ENCODE peak calls at places on chromosomes 6 and 20, in ten cellular contexts. T is cardiac fibroblast; U is AG09309; I is fibroblast of lung; H is left ventricle myocardium inferior; L is lower lobe of right lung; Q is left lung; C is spleen; P is CD8-positive, alpha-beta T cell; D is heart right ventricle. O is an unnamed sample.

GRCh38 chr20:10291564-10292240 is 73.1 kb downstream of the SNAP25 start:
- DNase-seq in P (no peak), U (no peak), C (no peak), I (no peak), T (no peak), Q (no peak), H (no peak), L (no peak), D (no peak), O (no peak)

GRCh38 chr6:125821825-125822281 is 31.1 kb downstream of the NCOA7 start:
- DNase-seq in I (peak), D (no peak), H (no peak), C (no peak), U (no peak), L (no peak), Q (no peak), T (no peak), P (no peak), O (no peak)

GRCh38 chr6:51842487-51843469 is 244.6 kb downstream of the PKHD1 start:
- DNase-seq in Q (no peak), T (no peak), U (no peak), H (no peak), I (no peak), L (no peak), P (no peak), C (no peak), D (no peak), O (no peak)

GRCh38 chr6:167760979-167761793 is 65.5 kb upstream of the AFDN start:
- DNase-seq in H (peak), I (peak), U (no peak), C (peak), T (peak), Q (peak), P (no peak), D (peak), L (peak), O (no peak)

GRCh38 chr6:158548418-158549161 is 11.3 kb upstream of the TMEM181 start:
- DNase-seq in P (no peak), L (no peak), Q (no peak), U (no peak), T (peak), H (no peak), D (no peak), I (peak), C (peak), O (no peak)

GRCh38 chr6:73353636-73354388 is at the start of gene DPPA5:
- DNase-seq in T (no peak), P (no peak), C (no peak), H (no peak), Q (no peak), U (no peak), I (no peak), L (no peak), D (no peak), O (no peak)

GRCh38 chr6:18148304-18149025 is 6.4 kb downstream of the TPMT start:
- DNase-seq in P (no peak), L (no peak), C (no peak), I (peak), U (peak), Q (no peak), D (no peak), T (peak), H (no peak), O (peak)

GRCh38 chr6:79544299-79544927 is 7.2 kb upstream of the LCA5 start:
- DNase-seq in L (no peak), I (peak), P (no peak), T (peak), C (no peak), H (no peak), D (no peak), U (no peak), Q (no peak), O (no peak)

GRCh38 chr6:79601020-79601609 is 30.0 kb upstream of the SH3BGRL2 start:
- DNase-seq in U (peak), L (no peak), I (peak), C (no peak), H (no peak), Q (no peak), T (peak), P (no peak), D (no peak), O (peak)

GRCh38 chr6:84516151-84516550 is 248.2 kb downstream of the TBX18 start:
- DNase-seq in L (no peak), U (no peak), C (no peak), I (no peak), Q (no peak), T (peak), H (no peak), D (no peak), P (no peak), O (no peak)

GRCh38 chr6:84514089-84514971 is 250.1 kb downstream of the TBX18 start:
- DNase-seq in C (no peak), P (no peak), L (no peak), U (no peak), I (no peak), T (no peak), Q (no peak), H (no peak), D (no peak), O (no peak)

GRCh38 chr6:84511929-84512328 is 252.5 kb downstream of the TBX18 start:
- DNase-seq in C (no peak), T (no peak), U (no peak), Q (no peak), D (no peak), L (no peak), H (no peak), P (no peak), I (no peak), O (no peak)

GRCh38 chr6:84512396-84512795 is 252.0 kb downstream of the TBX18 start:
- DNase-seq in T (no peak), C (no peak), D (no peak), P (no peak), Q (no peak), U (no peak), I (peak), H (no peak), L (no peak), O (no peak)

DNA sequence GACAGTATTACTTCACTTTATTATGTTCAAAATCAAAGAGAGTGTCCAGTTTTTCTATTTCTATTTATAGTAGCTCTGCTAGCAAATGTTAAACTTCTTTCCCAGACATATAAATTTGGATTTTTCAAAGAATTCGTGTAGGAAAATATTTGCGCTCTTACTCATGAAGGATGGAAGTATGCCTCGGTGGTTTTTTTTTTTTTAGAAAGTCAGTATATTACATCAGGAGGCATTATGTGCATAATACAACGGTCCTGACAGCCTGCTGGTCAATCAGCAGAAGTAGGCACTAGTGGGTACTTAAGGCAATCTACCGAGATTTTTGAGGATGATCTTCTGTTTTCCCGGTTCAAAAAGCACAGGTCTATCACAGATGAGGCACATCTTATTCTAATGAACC is 249.3 kb downstream of the TBX18 start:
- DNase-seq in I (peak), T (peak), D (no peak), C (no peak), P (no peak), L (no peak), Q (no peak), U (no peak), H (no peak), O (no peak)
- H3K4me3 ChIP-seq in I (no peak), T (no peak), D (no peak), C (no peak), P (no peak), L (no peak), Q (no peak), U (no peak), H (no peak), O (no peak)

GRCh38 chr20:35604444-35604750 is 11.2 kb upstream of the SPAG4 start:
- DNase-seq in T (no peak), L (no peak), P (no peak), I (no peak), H (no peak), U (no peak), D (no peak), C (peak), Q (no peak), O (no peak)
- TF ChIP-seq CTCF in T (peak), L (no peak), P (no peak), I (peak), H (no peak), U (peak), D (peak), C (no peak), Q (no peak), O (peak)

GRCh38 chr20:21053002-21053762 is 53.0 kb downstream of the LINC00237 start:
- DNase-seq in P (no peak), D (no peak), Q (no peak), I (no peak), L (no peak), C (no peak), T (no peak), U (no peak), H (no peak), O (no peak)
- H3K4me3 ChIP-seq in P (no peak), D (no peak), Q (no peak), I (no peak), L (no peak), C (no peak), T (no peak), U (no peak), H (no peak), O (no peak)

GRCh38 chr6:20058912-20059311 is 153.4 kb downstream of the MBOAT1 start:
- DNase-seq in I (no peak), U (no peak), Q (no peak), L (no peak), P (no peak), T (no peak), C (no peak), D (no peak), H (no peak), O (no peak)
- TF ChIP-seq CTCF in I (no peak), U (no peak), Q (no peak), L (no peak), P (no peak), T (no peak), C (no peak), D (no peak), H (no peak), O (no peak)

DNA sequence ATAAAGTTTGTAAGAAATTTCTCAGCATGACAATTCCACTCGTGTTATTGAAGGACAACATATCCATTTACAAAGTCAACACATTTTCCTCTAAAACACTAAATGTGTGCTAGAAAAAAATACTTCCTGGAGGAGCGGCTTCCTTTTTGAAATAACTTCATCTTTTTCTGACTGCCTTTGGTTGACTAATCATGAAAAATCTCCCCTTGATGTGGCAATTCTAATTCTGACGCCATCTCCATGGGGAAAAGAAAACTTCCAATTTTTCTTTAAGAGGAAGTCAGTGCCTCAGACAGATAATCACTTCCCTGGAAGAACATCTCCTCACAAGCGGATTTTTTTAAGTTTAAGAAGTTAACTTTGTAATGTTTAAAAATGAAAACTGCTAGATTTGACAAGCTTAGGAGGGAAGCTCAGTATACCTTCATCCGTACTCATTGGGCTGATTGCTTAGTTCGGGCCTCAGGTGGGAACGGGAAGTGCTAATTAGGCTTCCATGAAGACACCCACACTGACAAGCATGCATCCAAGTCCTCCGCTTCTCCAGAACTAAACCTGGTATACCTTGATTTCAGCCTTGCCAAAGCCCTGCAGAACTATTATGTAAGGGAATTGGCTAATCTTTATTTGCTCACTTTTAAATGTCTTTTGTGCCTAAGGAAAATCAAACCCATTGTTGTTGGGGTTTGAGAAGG is 35.1 kb upstream of the DUSP22 start:
- DNase-seq in H (no peak), D (no peak), C (no peak), U (no peak), P (no peak), I (no peak), Q (no peak), T (peak), L (no peak), O (no peak)
- H3K4me3 ChIP-seq in H (no peak), D (no peak), C (no peak), U (no peak), P (no peak), I (no peak), Q (no peak), T (no peak), L (no peak), O (no peak)

GRCh38 chr6:29447670-29448069 is 8.6 kb downstream of the OR10C1 start:
- DNase-seq in Q (no peak), C (no peak), L (no peak), I (no peak), D (no peak), U (no peak), T (peak), P (no peak), H (no peak), O (no peak)
- TF ChIP-seq CTCF in Q (no peak), C (no peak), L (no peak), I (no peak), D (no peak), U (no peak), T (no peak), P (no peak), H (no peak), O (no peak)

GRCh38 chr6:99592900-99593299 is 13.7 kb upstream of the PRDM13 start:
- DNase-seq in T (peak), L (no peak), P (no peak), C (no peak), I (no peak), H (no peak), Q (no peak), U (peak), D (no peak), O (no peak)

GRCh38 chr6:99589907-99590493 is 16.6 kb upstream of the PRDM13 start:
- DNase-seq in I (no peak), H (no peak), P (no peak), L (no peak), U (no peak), T (no peak), C (no peak), D (no peak), Q (no peak), O (no peak)

GRCh38 chr6:99591673-99592364 is 14.8 kb upstream of the PRDM13 start:
- DNase-seq in U (no peak), P (no peak), H (no peak), L (no peak), D (no peak), I (no peak), Q (no peak), T (no peak), C (no peak), O (no peak)

GRCh38 chr6:99589290-99589672 is 17.4 kb upstream of the PRDM13 start:
- DNase-seq in C (peak), U (no peak), Q (no peak), I (peak), T (no peak), P (peak), D (no peak), H (no peak), L (no peak), O (no peak)

GRCh38 chr6:99590728-99591672 is 15.6 kb upstream of the PRDM13 start:
- DNase-seq in I (no peak), D (no peak), L (no peak), T (no peak), P (no peak), U (no peak), C (peak), Q (peak), H (no peak), O (no peak)
- H3K4me3 ChIP-seq in I (no peak), D (peak), L (peak), T (no peak), P (no peak), U (no peak), C (no peak), Q (no peak), H (peak), O (no peak)

DNA sequence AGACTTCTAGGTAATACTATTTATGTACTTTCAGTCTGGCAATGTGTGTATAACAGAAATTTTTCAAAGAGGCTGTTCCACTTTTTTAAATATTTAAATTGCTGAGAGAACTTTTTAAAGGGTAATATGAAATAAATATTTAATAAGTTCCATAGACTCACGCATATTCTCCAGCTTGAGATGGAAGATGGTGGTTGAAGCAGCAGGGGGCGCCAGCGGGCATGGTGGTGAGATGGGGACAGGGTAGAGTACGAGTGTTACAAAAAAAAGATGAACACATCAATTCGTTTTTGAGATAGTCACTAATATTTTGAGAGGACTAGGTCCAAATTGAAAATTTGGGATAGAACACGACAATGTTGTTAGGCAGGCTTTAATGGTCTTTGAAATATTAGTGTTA is 68.4 kb downstream of the RSPO3 start:
- DNase-seq in L (peak), Q (peak), T (peak), I (no peak), P (peak), C (peak), U (no peak), H (peak), D (peak), O (no peak)
- TF ChIP-seq CTCF in L (peak), Q (peak), T (peak), I (peak), P (no peak), C (peak), U (peak), H (peak), D (peak), O (peak)

O was measured in HFF-Myc.